ENCODE peak calls at places on chromosomes 1 and 21, in ten cellular contexts. P is colonic mucosa, R is A549, Y is heart right ventricle, G is foreskin fibroblast, W is head of caudate nucleus, C is T follicular helper cell, N is adrenal gland, A is nephron progenitor cell, Z is kidney glomerular epithelial cell. V is an unnamed sample.
A peak's percentile ranks its signal among the peaks of the same experiment; 100 is the strongest.

GRCh38 chr1:93667642-93668041 is 14.0 kb downstream of the BCAR3 start:
- DNase-seq in A (no peak), R (no peak), N (no peak), Z (no peak), Y (no peak), P (no peak), W (no peak), C (no peak), G (no peak), V (no peak)

GRCh38 chr1:230752407-230752806 is 5.2 kb downstream of the CAPN9 start:
- DNase-seq in W (peak; percentile 83), G (no peak), A (peak; percentile 22), Z (no peak), P (peak; percentile 89), C (no peak), N (no peak), Y (peak; percentile 21), R (no peak), V (no peak)

GRCh38 chr1:157201767-157202166 is 63.6 kb upstream of the ETV3 start:
- DNase-seq in Z (no peak), R (no peak), W (no peak), P (no peak), Y (no peak), C (no peak), G (no peak), A (no peak), N (no peak), V (no peak)

GRCh38 chr1:157274698-157275534 is 136.7 kb upstream of the ETV3 start:
- DNase-seq in Y (no peak), W (no peak), P (no peak), A (no peak), N (no peak), C (no peak), G (peak; percentile 65), Z (peak; percentile 2), R (no peak), V (no peak)

GRCh38 chr1:180791806-180792205 is 120.9 kb upstream of the KIAA1614 start:
- DNase-seq in Z (no peak), P (no peak), Y (no peak), G (no peak), C (no peak), W (no peak), A (no peak), N (no peak), R (no peak), V (no peak)

GRCh38 chr1:223716302-223716862 is 4.0 kb downstream of the CAPN2 start:
- DNase-seq in N (no peak), R (no peak), A (no peak), Y (no peak), Z (no peak), C (no peak), G (peak; percentile 47), W (no peak), P (no peak), V (no peak)

GRCh38 chr1:96234299-96234698 is 487.3 kb upstream of the PTBP2 start:
- DNase-seq in R (peak; percentile 0), Y (peak; percentile 9), P (no peak), W (no peak), N (peak; percentile 34), A (no peak), C (no peak), Z (no peak), G (peak; percentile 40), V (no peak)

GRCh38 chr1:41849211-41849759 is 69.4 kb downstream of the HIVEP3 start:
- DNase-seq in A (no peak), N (no peak), Z (no peak), W (no peak), C (no peak), G (no peak), Y (no peak), P (no peak), R (no peak), V (no peak)

GRCh38 chr1:221777434-221778072 is 35.7 kb upstream of the DUSP10 start:
- DNase-seq in N (no peak), C (no peak), A (no peak), W (no peak), Z (no peak), Y (no peak), P (no peak), R (no peak), G (no peak), V (no peak)

GRCh38 chr1:36322786-36323635 is 434 bp downstream of the EVA1B start:
- DNase-seq in Y (peak; percentile 57), C (no peak), W (no peak), R (no peak), Z (no peak), A (peak; percentile 65), P (peak; percentile 45), N (peak; percentile 55), G (peak; percentile 90), V (no peak)

GRCh38 chr1:30225336-30225735 is 498.0 kb downstream of the MATN1 start:
- DNase-seq in Z (no peak), W (no peak), G (no peak), A (no peak), N (no peak), P (no peak), R (no peak), Y (no peak), C (no peak), V (peak; percentile 87)

GRCh38 chr1:48610628-48611542 is 138.9 kb upstream of the SPATA6 start:
- DNase-seq in C (no peak), P (no peak), W (peak; percentile 27), N (peak; percentile 52), Z (no peak), Y (peak; percentile 57), R (no peak), A (no peak), G (no peak), V (peak; percentile 85)

GRCh38 chr1:111223126-111223443 is 4.4 kb upstream of the CHI3L2 start:
- DNase-seq in Z (no peak), N (no peak), W (no peak), P (no peak), G (no peak), R (no peak), C (no peak), Y (no peak), A (no peak), V (no peak)

GRCh38 chr1:163202833-163203451 is at the start of gene RGS5:
- DNase-seq in P (no peak), C (no peak), G (peak; percentile 41), Z (peak; percentile 70), A (peak; percentile 13), R (no peak), W (no peak), N (no peak), Y (peak; percentile 18), V (no peak)

GRCh38 chr1:68120136-68120791 is 69.8 kb upstream of the DIRAS3 start:
- DNase-seq in A (peak; percentile 55), C (no peak), W (no peak), R (peak; percentile 31), N (peak; percentile 75), P (peak; percentile 76), Y (peak; percentile 63), G (peak; percentile 88), Z (peak; percentile 69), V (peak; percentile 42)

GRCh38 chr1:65963161-65963888 is 170.6 kb downstream of the PDE4B start:
- DNase-seq in Z (no peak), P (no peak), G (no peak), N (no peak), R (no peak), Y (no peak), A (peak; percentile 2), W (peak; percentile 31), C (no peak), V (no peak)

GRCh38 chr1:35264861-35265260 is 3.6 kb upstream of the ZMYM4 start:
- DNase-seq in A (no peak), C (no peak), W (no peak), N (no peak), G (peak; percentile 77), Z (no peak), Y (no peak), P (peak; percentile 35), R (peak; percentile 5), V (no peak)

GRCh38 chr1:115332813-115333608 is 5.0 kb downstream of the NGF start:
- DNase-seq in W (no peak), N (no peak), G (peak; percentile 76), C (no peak), Y (no peak), A (no peak), P (no peak), Z (no peak), R (no peak), V (no peak)

GRCh38 chr1:110548381-110548780 is 29.4 kb upstream of the KCNA10 start:
- DNase-seq in A (peak; percentile 39), Y (no peak), N (no peak), Z (no peak), C (no peak), W (no peak), P (no peak), G (peak; percentile 33), R (peak; percentile 36), V (peak; percentile 72)

GRCh38 chr1:13661539-13661938 is 38.4 kb upstream of the PRDM2 start:
- DNase-seq in N (no peak), Z (no peak), W (no peak), R (no peak), G (peak; percentile 46), P (no peak), A (no peak), C (no peak), Y (no peak), V (peak; percentile 33)

GRCh38 chr1:14945132-14946010 is 208.2 kb upstream of the TMEM51 start:
- DNase-seq in R (no peak), Z (peak; percentile 64), A (peak; percentile 64), P (peak; percentile 43), C (no peak), W (peak; percentile 57), G (peak; percentile 78), Y (peak; percentile 41), N (peak; percentile 68), V (peak; percentile 78)

GRCh38 chr1:98278055-98278454 is 357.2 kb upstream of the DPYD start:
- DNase-seq in G (peak; percentile 34), N (no peak), W (no peak), A (no peak), R (no peak), P (no peak), C (no peak), Y (no peak), Z (no peak), V (no peak)

GRCh38 chr1:3520419-3521378 is 66.2 kb downstream of the ARHGEF16 start:
- DNase-seq in C (no peak), R (no peak), P (no peak), Y (no peak), G (no peak), A (no peak), N (no peak), Z (no peak), W (no peak), V (no peak)

GRCh38 chr1:241834733-241835377 is 13.1 kb upstream of the EXO1 start:
- DNase-seq in A (no peak), G (peak; percentile 77), N (no peak), C (no peak), P (no peak), R (peak; percentile 27), Z (peak; percentile 35), Y (no peak), W (no peak), V (no peak)

GRCh38 chr1:7610936-7611335 is 160.2 kb upstream of the VAMP3 start:
- DNase-seq in R (no peak), P (no peak), Y (no peak), Z (no peak), W (no peak), N (no peak), C (no peak), G (no peak), A (peak; percentile 0), V (no peak)

GRCh38 chr21:29649370-29649963 is 290.3 kb downstream of the GRIK1 start:
- DNase-seq in Y (no peak), G (no peak), N (no peak), A (no peak), C (no peak), W (no peak), R (no peak), Z (no peak), P (no peak), V (peak; percentile 94)

GRCh38 chr1:23116921-23117699 is 51.5 kb downstream of the LUZP1 start:
- DNase-seq in R (no peak), C (no peak), W (no peak), G (no peak), A (no peak), P (peak; percentile 9), N (no peak), Z (no peak), Y (no peak), V (no peak)

GRCh38 chr1:160578694-160579191 is 553 bp downstream of the CD84 start:
- DNase-seq in W (no peak), G (no peak), R (no peak), P (no peak), C (no peak), A (no peak), Y (no peak), N (no peak), Z (no peak), V (no peak)

V was measured in WERI-Rb-1.